ENCODE peak calls at places on chromosome 10, in nine cellular contexts. R is fibroblast of lung; B is cardiac muscle cell; F is heart left ventricle; E is spleen; H is CD8-positive, alpha-beta T cell; Z is lower lobe of right lung; I is breast epithelium; Q is MM.1S. M is an unnamed sample.

GRCh38 chr10:102514487-102515311 is 10.9 kb downstream of the SUFU start:
- DNase-seq in H (no peak), Q (no peak), I (no peak), Z (no peak), B (no peak), F (no peak), E (peak; percentile 48), R (no peak), M (no peak)

GRCh38 chr10:44991571-44991970 is 9.2 kb upstream of the ZNF22 start:
- DNase-seq in Z (no peak), H (no peak), R (no peak), F (peak; percentile 52), I (no peak), E (no peak), Q (no peak), B (no peak), M (no peak)

GRCh38 chr10:101660268-101660667 is 34.7 kb downstream of the FBXW4 start:
- DNase-seq in B (no peak), Q (no peak), R (no peak), F (no peak), I (no peak), H (no peak), E (no peak), Z (no peak), M (no peak)

GRCh38 chr10:58892039-58892665 is 284.3 kb upstream of the PHYHIPL start:
- DNase-seq in E (no peak), B (peak; percentile 40), H (no peak), I (no peak), Z (no peak), R (peak; percentile 4), F (peak; percentile 15), Q (no peak), M (no peak)

GRCh38 chr10:4022473-4022872 is 237.5 kb upstream of the KLF6 start:
- DNase-seq in H (no peak), Z (no peak), F (no peak), I (no peak), R (peak; percentile 82), E (no peak), Q (no peak), B (no peak), M (no peak)

GRCh38 chr10:71302451-71302850 is 16.6 kb upstream of the SLC29A3 start:
- DNase-seq in Q (no peak), Z (peak; percentile 47), H (no peak), I (no peak), B (no peak), F (no peak), R (no peak), E (no peak), M (no peak)

GRCh38 chr10:15427836-15428414 is 56.8 kb upstream of the FAM171A1 start:
- DNase-seq in E (no peak), R (peak; percentile 78), B (peak; percentile 78), Q (peak; percentile 31), F (no peak), H (no peak), Z (no peak), I (no peak), M (no peak)

GRCh38 chr10:6659451-6659850 is 79.4 kb upstream of the PRKCQ start:
- DNase-seq in Q (no peak), B (peak; percentile 4), F (no peak), I (no peak), E (no peak), R (no peak), Z (no peak), H (no peak), M (no peak)

GRCh38 chr10:89392974-89393373 is 551 bp downstream of the IFIT1 start:
- DNase-seq in I (no peak), H (no peak), F (no peak), E (no peak), Q (peak; percentile 82), Z (no peak), B (peak; percentile 90), R (peak; percentile 95), M (no peak)

GRCh38 chr10:71094712-71095390 is 117.5 kb upstream of the UNC5B start:
- DNase-seq in R (no peak), F (no peak), Z (no peak), E (no peak), H (no peak), B (no peak), Q (no peak), I (no peak), M (no peak)

GRCh38 chr10:27844223-27844622 is 98.6 kb upstream of the MKX start:
- DNase-seq in Z (no peak), I (no peak), Q (no peak), R (no peak), H (no peak), F (no peak), E (no peak), B (no peak), M (no peak)

GRCh38 chr10:123754105-123754504 is 88.0 kb downstream of the GPR26 start:
- DNase-seq in B (no peak), E (no peak), H (no peak), Z (no peak), F (no peak), R (no peak), Q (no peak), I (no peak), M (no peak)

GRCh38 chr10:123750901-123751300 is 84.7 kb downstream of the GPR26 start:
- DNase-seq in B (no peak), H (no peak), I (no peak), E (no peak), F (no peak), Q (no peak), R (no peak), Z (no peak), M (no peak)

GRCh38 chr10:123755061-123755460 is 88.9 kb downstream of the GPR26 start:
- DNase-seq in Q (no peak), Z (no peak), H (no peak), R (no peak), E (no peak), B (no peak), F (no peak), I (no peak), M (no peak)

GRCh38 chr10:123748711-123749110 is 82.6 kb downstream of the GPR26 start:
- DNase-seq in R (no peak), F (no peak), B (no peak), H (no peak), Q (no peak), E (no peak), I (no peak), Z (no peak), M (no peak)

GRCh38 chr10:123751340-123751739 is 85.2 kb downstream of the GPR26 start:
- DNase-seq in R (no peak), I (no peak), F (no peak), E (peak; percentile 22), H (no peak), B (no peak), Z (no peak), Q (no peak), M (no peak)
- H3K9me3 ChIP-seq in R (no peaks in the 10 kb centered on the region), I (no peaks in the 10 kb centered on the region), F (no peaks in the 10 kb centered on the region), E (peaks cover 9% of the 10 kb centered on the region), H (no peaks in the 10 kb centered on the region), B (no peaks in the 10 kb centered on the region), Z (no peaks in the 10 kb centered on the region), Q (no peaks in the 10 kb centered on the region), M (no peaks in the 10 kb centered on the region)

GRCh38 chr10:11184093-11184492 is 166.4 kb downstream of the CELF2 start:
- DNase-seq in Q (no peak), I (no peak), F (no peak), R (no peak), B (no peak), Z (no peak), E (no peak), H (no peak), M (no peak)
- H3K9me3 ChIP-seq in Q (no peaks in the 10 kb centered on the region), I (peaks cover 10% of the 10 kb centered on the region), F (no peaks in the 10 kb centered on the region), R (no peaks in the 10 kb centered on the region), B (no peaks in the 10 kb centered on the region), Z (peaks cover 10% of the 10 kb centered on the region), E (peaks cover 13% of the 10 kb centered on the region), H (peaks cover 9% of the 10 kb centered on the region), M (peaks cover 3% of the 10 kb centered on the region)

DNA sequence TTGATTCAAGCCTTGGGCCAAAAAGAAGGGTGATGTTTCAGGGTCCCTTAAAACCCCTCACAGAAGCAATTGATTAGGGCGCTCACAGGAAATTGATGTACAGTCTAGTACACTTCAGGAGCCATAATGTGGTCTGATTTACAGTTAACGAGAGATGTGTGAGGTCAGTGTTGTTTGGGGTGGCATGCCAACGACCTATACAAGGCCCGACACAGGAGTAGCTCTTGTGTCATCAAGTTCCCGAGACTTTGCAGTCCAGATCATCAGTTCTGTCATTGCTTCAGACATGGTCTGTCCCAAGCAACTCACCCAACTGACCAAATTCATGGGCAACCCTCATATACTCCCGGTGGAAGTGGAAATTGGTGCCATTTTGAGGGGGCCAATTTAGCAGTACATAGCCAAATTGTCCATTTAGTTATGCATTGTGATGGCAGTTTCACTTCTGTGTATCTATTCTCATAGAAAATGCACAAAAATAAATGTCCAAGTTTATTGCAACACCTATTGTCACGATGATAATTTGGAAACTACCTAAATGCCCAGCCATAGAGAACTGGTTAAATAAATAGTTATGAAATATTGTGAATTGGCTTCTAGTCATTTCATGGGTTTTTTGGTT is 18.0 kb upstream of the ARID5B start:
- DNase-seq in R (no peak), E (no peak), F (no peak), Z (no peak), I (no peak), B (no peak), Q (no peak), H (no peak), M (no peak)
- H3K9me3 ChIP-seq in R (no peaks in the 10 kb centered on the region), E (no peaks in the 10 kb centered on the region), F (no peaks in the 10 kb centered on the region), Z (no peaks in the 10 kb centered on the region), I (no peaks in the 10 kb centered on the region), B (no peaks in the 10 kb centered on the region), Q (no peaks in the 10 kb centered on the region), H (no peaks in the 10 kb centered on the region), M (no peaks in the 10 kb centered on the region)

GRCh38 chr10:131149111-131149510 is 162.4 kb downstream of the TCERG1L start:
- DNase-seq in B (no peak), E (peak; percentile 42), R (no peak), Z (peak; percentile 13), I (no peak), F (no peak), H (no peak), Q (no peak), M (no peak)

GRCh38 chr10:131148270-131148669 is 163.3 kb downstream of the TCERG1L start:
- DNase-seq in I (no peak), E (no peak), H (no peak), Q (no peak), F (no peak), R (no peak), B (no peak), Z (no peak), M (no peak)

GRCh38 chr10:131147301-131147975 is 164.1 kb downstream of the TCERG1L start:
- DNase-seq in I (peak; percentile 39), B (no peak), Z (peak; percentile 37), F (no peak), H (no peak), E (peak; percentile 70), R (no peak), Q (no peak), M (no peak)

GRCh38 chr10:131144711-131145375 is 166.7 kb downstream of the TCERG1L start:
- DNase-seq in B (no peak), R (no peak), I (no peak), F (no peak), Z (peak; percentile 11), E (no peak), H (no peak), Q (no peak), M (no peak)

DNA sequence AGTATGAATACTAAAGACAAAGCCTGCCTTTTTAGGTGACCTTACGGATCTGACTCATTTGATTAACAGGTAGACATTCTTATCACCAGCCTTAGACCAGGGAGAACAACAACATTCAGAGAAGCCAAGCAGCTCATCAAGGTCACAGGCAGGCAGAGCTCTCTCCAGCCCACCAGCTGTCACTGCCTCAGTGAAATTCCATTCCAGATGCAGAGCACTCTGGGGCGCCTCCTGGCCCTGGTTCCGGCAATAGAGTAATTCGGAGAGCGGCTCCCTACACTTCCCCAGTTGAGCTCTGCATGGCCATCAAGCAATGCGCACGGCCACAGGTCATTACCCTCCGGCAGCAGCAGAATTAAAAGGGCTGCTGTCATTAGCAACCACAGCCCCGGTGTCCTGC is 164.7 kb downstream of the TCERG1L start:
- DNase-seq in R (no peak), B (no peak), I (peak; percentile 30), Q (no peak), Z (peak; percentile 27), F (no peak), H (no peak), E (peak; percentile 38), M (no peak)
- H3K9me3 ChIP-seq in R (no peaks in the 10 kb centered on the region), B (no peaks in the 10 kb centered on the region), I (peaks cover 15% of the 10 kb centered on the region), Q (no peaks in the 10 kb centered on the region), Z (no peaks in the 10 kb centered on the region), F (no peaks in the 10 kb centered on the region), H (no peaks in the 10 kb centered on the region), E (peaks cover 9% of the 10 kb centered on the region), M (no peaks in the 10 kb centered on the region)

M was measured in T-helper 17 cell.